ENCODE peak calls at places on chromosomes 11 and 22, in nine cellular contexts. D is Calu3; G is activated naive CD4-positive, alpha-beta T cell treated with anti-CD3 and anti-CD28 coated beads for 36 hours; N is GM10248; Z is M059J; H is activated CD8-positive, alpha-beta memory T cell treated with anti-CD3 and anti-CD28 coated beads for 1 hour; Y is GM23248; J is RPMI7951; T is EL. V is an unnamed sample.
A peak's percentile ranks its signal among the peaks of the same experiment; 100 is the strongest.

GRCh38 chr22:27775087-27775697 is 26.4 kb downstream of the MN1 start:
- DNase-seq in D (no peak), G (no peak), N (no peak), Z (no peak), H (no peak), Y (peak; percentile 75), J (peak; percentile 22), T (no peak), V (peak; percentile 60)

GRCh38 chr11:12126352-12127019 is 16.1 kb downstream of the MICAL2 start:
- DNase-seq in D (peak; percentile 61), G (no peak), N (no peak), Z (peak; percentile 91), H (no peak), Y (peak; percentile 93), J (peak; percentile 86), T (peak; percentile 77), V (peak; percentile 89)

GRCh38 chr11:121383726-121384125 is 68.4 kb upstream of the SORL1 start:
- DNase-seq in D (no peak), G (no peak), N (no peak), Z (no peak), H (no peak), Y (peak; percentile 13), J (no peak), T (no peak), V (no peak)

GRCh38 chr11:134738581-134738980 is 326.5 kb upstream of the B3GAT1 start:
- DNase-seq in D (no peak), G (no peak), N (no peak), Z (no peak), H (no peak), Y (no peak), J (no peak), T (no peak), V (no peak)

GRCh38 chr11:102760355-102761035 is 19.9 kb downstream of the MMP10 start:
- DNase-seq in D (no peak), G (no peak), N (no peak), Z (peak; percentile 96), H (no peak), Y (peak; percentile 96), J (peak; percentile 93), T (peak; percentile 93), V (peak; percentile 97)

GRCh38 chr11:107102692-107103463 is 84.6 kb upstream of the GUCY1A2 start:
- DNase-seq in D (no peak), G (no peak), N (no peak), Z (no peak), H (no peak), Y (no peak), J (no peak), T (no peak), V (no peak)

GRCh38 chr11:65529475-65530156 is 4.7 kb downstream of the SCYL1 start:
- DNase-seq in D (no peak), G (no peak), N (no peak), Z (no peak), H (no peak), Y (no peak), J (no peak), T (no peak), V (no peak)

GRCh38 chr11:66281001-66281400 is 3.0 kb downstream of the CNIH2 start:
- DNase-seq in D (no peak), G (no peak), N (no peak), Z (no peak), H (no peak), Y (peak; percentile 47), J (no peak), T (peak; percentile 39), V (no peak)

GRCh38 chr22:50731811-50732624 is 6.0 kb upstream of the ACR start:
- DNase-seq in D (peak; percentile 60), G (peak; percentile 53), N (peak; percentile 84), Z (peak; percentile 9), H (peak; percentile 11), Y (peak; percentile 66), J (peak; percentile 34), T (peak; percentile 40), V (peak; percentile 44)

GRCh38 chr11:123351375-123351774 is 78.7 kb upstream of the GRAMD1B start:
- DNase-seq in D (no peak), G (no peak), N (no peak), Z (no peak), H (no peak), Y (no peak), J (no peak), T (no peak), V (no peak)

GRCh38 chr11:99154277-99154676 is 133.5 kb downstream of the CNTN5 start:
- DNase-seq in D (no peak), G (no peak), N (no peak), Z (no peak), H (no peak), Y (no peak), J (no peak), T (no peak), V (no peak)

GRCh38 chr11:75527938-75528845 is 2.5 kb upstream of the GDPD5 start:
- DNase-seq in D (no peak), G (no peak), N (no peak), Z (no peak), H (no peak), Y (no peak), J (no peak), T (no peak), V (no peak)

GRCh38 chr11:96875772-96876171 is 486.0 kb downstream of the JRKL start:
- DNase-seq in D (no peak), G (no peak), N (no peak), Z (peak; percentile 14), H (no peak), Y (peak; percentile 20), J (no peak), T (no peak), V (no peak)

GRCh38 chr22:33757443-33758124 is 162.7 kb downstream of the LARGE1 start:
- DNase-seq in D (no peak), G (no peak), N (no peak), Z (no peak), H (no peak), Y (no peak), J (no peak), T (no peak), V (no peak)

GRCh38 chr11:87870081-87870480 is 305.2 kb downstream of the RAB38 start:
- DNase-seq in D (no peak), G (no peak), N (no peak), Z (peak; percentile 36), H (no peak), Y (peak; percentile 2), J (no peak), T (peak; percentile 35), V (no peak)

V was measured in AG10803.